ENCODE peak calls at places on chromosomes 3 and 15, in four cellular contexts. E is nucleus accumbens, D is NCI-H748 treated with DMSO at 0.1 percent for 48 hours, Q is frontal cortex. F is an unnamed sample.

GRCh38 chr3:89787995-89788394 is 680.6 kb downstream of the EPHA3 start:
- DNase-seq in E (no peak), D (no peak), Q (no peak), F (no peak)

GRCh38 chr3:195895078-195895899 is 13.1 kb downstream of the TNK2 start:
- DNase-seq in E (peak; percentile 60), D (peak; percentile 59), Q (peak; percentile 62), F (peak; percentile 59)

GRCh38 chr3:51968883-51969674 is 1.8 kb upstream of the PCBP4 start:
- DNase-seq in E (no peak), D (no peak), Q (no peak), F (no peak)

GRCh38 chr15:77909131-77909940 is 168.2 kb downstream of the TBC1D2B start:
- DNase-seq in E (no peak), D (no peak), Q (no peak), F (no peak)

GRCh38 chr15:35306361-35306981 is 221.4 kb upstream of the NANOGP8 start:
- DNase-seq in E (no peak), D (no peak), Q (no peak), F (no peak)

GRCh38 chr3:131711114-131711786 is 208.5 kb upstream of the MRPL3 start:
- DNase-seq in E (no peak), D (no peak), Q (no peak), F (no peak)

GRCh38 chr3:133453383-133453782 is 53.5 kb downstream of the BFSP2 start:
- DNase-seq in E (no peak), D (no peak), Q (no peak), F (no peak)

GRCh38 chr3:170766253-170766652 is 103.7 kb downstream of the RPL22L1 start:
- DNase-seq in E (no peak), D (no peak), Q (no peak), F (no peak)

GRCh38 chr15:38374024-38374423 is 79.9 kb upstream of the FAM98B start:
- DNase-seq in E (no peak), D (no peak), Q (no peak), F (no peak)

GRCh38 chr3:136184703-136185102 is 11.4 kb downstream of the MSL2 start:
- DNase-seq in E (no peak), D (no peak), Q (no peak), F (no peak)

GRCh38 chr3:11001020-11001657 is 8.6 kb downstream of the SLC6A1 start:
- DNase-seq in E (peak; percentile 57), D (no peak), Q (peak; percentile 62), F (no peak)

GRCh38 chr3:126828306-126828705 is 124.3 kb downstream of the CHCHD6 start:
- DNase-seq in E (no peak), D (no peak), Q (no peak), F (no peak)

GRCh38 chr3:157130138-157130880 is 29.6 kb downstream of the CCNL1 start:
- DNase-seq in E (peak; percentile 71), D (peak; percentile 9), Q (peak; percentile 49), F (no peak)

GRCh38 chr3:93991286-93992030 is 11.5 kb downstream of the ARL13B start:
- DNase-seq in E (no peak), D (no peak), Q (no peak), F (no peak)

GRCh38 chr3:195777975-195778374 is 33.8 kb downstream of the MUC4 start:
- DNase-seq in E (no peak), D (no peak), Q (no peak), F (no peak)

GRCh38 chr3:147458995-147459704 is 50.0 kb downstream of the ZIC1 start:
- DNase-seq in E (no peak), D (no peak), Q (no peak), F (no peak)